ENCODE peak calls at places on chromosomes 7 and 10, in eight cellular contexts. G is stomach, K is transverse colon, A is Panc1, N is endothelial cell of umbilical vein, W is SK-N-MC, S is HCT116, Y is GM23338. M is an unnamed sample.

GRCh38 chr7:80593869-80594587 is 44.4 kb upstream of the CD36 start:
- DNase-seq in S (no peak), N (no peak), K (no peak), A (no peak), W (no peak), Y (no peak), G (peak; percentile 25), M (no peak)

GRCh38 chr10:63491558-63492316 is 26.0 kb upstream of the JMJD1C start:
- DNase-seq in Y (peak; percentile 24), G (no peak), W (peak; percentile 93), K (no peak), N (no peak), A (no peak), S (no peak), M (no peak)

GRCh38 chr7:109009636-109010035 is 440.0 kb downstream of the DNAJB9 start:
- DNase-seq in S (no peak), A (no peak), Y (peak; percentile 2), K (no peak), W (no peak), G (no peak), N (no peak), M (no peak)

GRCh38 chr10:18157909-18158308 is 17.7 kb downstream of the CACNB2 start:
- DNase-seq in S (no peak), W (no peak), A (no peak), G (no peak), K (no peak), N (no peak), Y (no peak), M (no peak)

GRCh38 chr10:14508725-14509124 is 178.0 kb upstream of the FRMD4A start:
- DNase-seq in S (no peak), K (no peak), W (no peak), N (peak; percentile 63), Y (no peak), A (no peak), G (no peak), M (no peak)

GRCh38 chr10:35336921-35337741 is 822 bp downstream of the CCNY start:
- DNase-seq in A (no peak), N (peak; percentile 36), Y (peak; percentile 45), K (peak; percentile 37), W (no peak), G (peak; percentile 47), S (no peak), M (no peak)

GRCh38 chr7:43077732-43078391 is 34.6 kb upstream of the HECW1 start:
- DNase-seq in W (no peak), G (no peak), N (no peak), S (peak; percentile 59), A (no peak), Y (peak; percentile 86), K (no peak), M (no peak)

GRCh38 chr7:111650456-111650999 is 88.2 kb upstream of the IMMP2L start:
- DNase-seq in S (no peak), G (no peak), K (no peak), W (no peak), N (peak; percentile 40), A (peak; percentile 89), Y (no peak), M (no peak)

GRCh38 chr10:111973306-111973705 is 210.3 kb downstream of the GPAM start:
- DNase-seq in N (no peak), S (no peak), A (no peak), W (no peak), Y (no peak), G (no peak), K (no peak), M (no peak)

GRCh38 chr7:69643708-69644445 is 45.6 kb downstream of the AUTS2 start:
- DNase-seq in A (no peak), N (no peak), S (no peak), W (no peak), K (no peak), Y (peak; percentile 56), G (no peak), M (no peak)

GRCh38 chr7:124751017-124751416 is 14.6 kb downstream of the GPR37 start:
- DNase-seq in G (no peak), S (no peak), A (no peak), W (no peak), Y (no peak), K (no peak), N (no peak), M (no peak)

GRCh38 chr10:35300063-35300699 is 36.1 kb upstream of the CCNY start:
- DNase-seq in A (peak; percentile 67), W (no peak), G (no peak), K (peak; percentile 21), N (no peak), Y (no peak), S (peak; percentile 54), M (no peak)

GRCh38 chr10:51619365-51619764 is 80.0 kb downstream of the CSTF2T start:
- DNase-seq in Y (peak; percentile 28), K (no peak), S (no peak), N (no peak), A (no peak), W (no peak), G (no peak), M (no peak)

GRCh38 chr10:31759124-31759798 is 169.4 kb downstream of the ARHGAP12 start:
- DNase-seq in K (peak; percentile 71), Y (peak; percentile 82), A (no peak), W (no peak), S (peak; percentile 85), G (peak; percentile 67), N (peak; percentile 82), M (no peak)

DNA sequence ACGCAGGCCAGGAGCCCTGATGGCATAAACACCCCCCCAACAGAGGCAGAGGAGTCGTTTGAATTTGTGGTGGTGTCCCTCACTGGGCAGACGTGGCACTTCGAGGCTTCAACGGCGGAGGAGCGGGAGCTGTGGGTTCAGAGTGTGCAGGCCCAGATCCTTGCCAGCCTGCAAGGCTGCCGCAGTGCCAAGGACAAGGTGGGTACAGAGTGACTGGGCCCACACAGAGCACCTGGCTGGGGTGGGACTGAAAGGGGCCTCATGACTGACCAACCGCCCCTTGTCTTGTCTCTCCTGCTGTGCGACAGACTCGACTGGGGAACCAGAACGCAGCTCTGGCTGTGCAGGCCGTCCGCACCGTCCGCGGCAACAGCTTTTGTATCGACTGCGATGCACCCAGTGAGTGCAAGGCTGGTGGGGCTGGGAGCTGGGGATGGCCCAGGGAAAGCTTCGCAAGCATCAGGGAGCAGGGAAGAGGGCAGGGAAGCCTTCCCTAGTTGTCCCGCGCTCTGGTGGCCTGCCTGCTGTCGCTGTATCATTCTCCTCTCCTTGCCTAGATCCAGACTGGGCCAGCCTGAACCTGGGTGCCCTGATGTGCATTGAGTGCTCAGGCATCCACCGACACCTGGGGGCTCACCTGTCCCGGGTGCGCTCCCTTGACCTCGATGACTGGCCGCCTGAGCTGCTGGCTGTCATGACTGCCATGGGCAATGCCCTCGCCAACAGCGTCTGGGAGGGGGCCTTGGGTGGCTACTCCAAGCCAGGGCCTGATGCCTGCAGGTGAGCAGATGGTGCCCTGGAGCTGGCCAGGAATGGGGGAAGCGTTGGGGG is 25.4 kb downstream of the GBX1 start:
- DNase-seq in K (peak; percentile 4), A (no peak), N (no peak), G (peak; percentile 23), S (no peak), Y (no peak), W (no peak), M (no peak)
- H3K36me3 ChIP-seq in K (no peaks in the 10 kb centered on the region), A (no peaks in the 10 kb centered on the region), N (peaks cover 55% of the 10 kb centered on the region), G (peaks cover 80% of the 10 kb centered on the region), S (peaks cover 17% of the 10 kb centered on the region), Y (no peaks in the 10 kb centered on the region), W (peaks cover 10% of the 10 kb centered on the region), M (no peaks in the 10 kb centered on the region)

DNA sequence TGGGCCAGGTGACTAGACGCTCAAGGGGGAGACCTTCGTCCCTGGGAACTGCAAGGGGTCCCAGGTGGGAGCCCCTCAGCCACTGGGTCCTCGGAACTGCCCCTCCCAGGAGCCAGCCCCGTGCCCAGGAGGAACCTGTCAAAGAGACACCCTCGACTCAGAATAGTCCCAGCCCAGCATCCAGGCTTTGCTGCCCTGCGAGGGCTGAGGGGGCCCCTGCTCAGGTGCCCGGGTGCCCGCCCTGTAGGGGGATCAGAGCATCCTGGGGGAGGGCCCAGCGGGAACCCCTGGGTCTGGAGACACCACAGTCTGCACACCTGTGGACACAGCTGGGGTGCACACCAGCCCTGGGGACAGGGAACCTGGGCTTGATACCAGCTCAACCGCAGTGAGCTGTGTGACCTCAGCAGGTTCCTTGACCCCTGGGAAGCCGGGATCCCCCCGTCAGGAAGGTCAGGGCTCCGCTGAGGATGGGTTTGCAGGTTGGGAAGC is 394 bp downstream of the ELN start:
- DNase-seq in K (no peak), N (no peak), G (no peak), A (no peak), S (no peak), W (no peak), Y (no peak), M (no peak)
- H3K4me3 ChIP-seq in K (peak overlapping the region; percentile 41), N (no peak overlapping the region), G (peak overlapping the region; percentile 42), A (no peak overlapping the region), S (no peak overlapping the region), W (peak overlapping the region; percentile 70), Y (peak overlapping the region; percentile 26), M (peak overlapping the region; percentile 55)

GRCh38 chr7:25963733-25964132 is 188.3 kb upstream of the NFE2L3 start:
- DNase-seq in G (peak; percentile 53), Y (no peak), N (no peak), A (no peak), W (no peak), K (no peak), S (no peak), M (no peak)

GRCh38 chr7:25966469-25966868 is 185.5 kb upstream of the NFE2L3 start:
- DNase-seq in W (no peak), S (no peak), Y (no peak), A (no peak), N (no peak), K (no peak), G (no peak), M (no peak)

GRCh38 chr7:25964483-25964961 is 187.5 kb upstream of the NFE2L3 start:
- DNase-seq in N (no peak), A (no peak), W (no peak), Y (no peak), K (peak; percentile 51), G (peak; percentile 59), S (no peak), M (no peak)

GRCh38 chr7:25967278-25968204 is 184.5 kb upstream of the NFE2L3 start:
- DNase-seq in W (no peak), N (no peak), K (no peak), G (no peak), A (no peak), Y (no peak), S (no peak), M (no peak)

DNA sequence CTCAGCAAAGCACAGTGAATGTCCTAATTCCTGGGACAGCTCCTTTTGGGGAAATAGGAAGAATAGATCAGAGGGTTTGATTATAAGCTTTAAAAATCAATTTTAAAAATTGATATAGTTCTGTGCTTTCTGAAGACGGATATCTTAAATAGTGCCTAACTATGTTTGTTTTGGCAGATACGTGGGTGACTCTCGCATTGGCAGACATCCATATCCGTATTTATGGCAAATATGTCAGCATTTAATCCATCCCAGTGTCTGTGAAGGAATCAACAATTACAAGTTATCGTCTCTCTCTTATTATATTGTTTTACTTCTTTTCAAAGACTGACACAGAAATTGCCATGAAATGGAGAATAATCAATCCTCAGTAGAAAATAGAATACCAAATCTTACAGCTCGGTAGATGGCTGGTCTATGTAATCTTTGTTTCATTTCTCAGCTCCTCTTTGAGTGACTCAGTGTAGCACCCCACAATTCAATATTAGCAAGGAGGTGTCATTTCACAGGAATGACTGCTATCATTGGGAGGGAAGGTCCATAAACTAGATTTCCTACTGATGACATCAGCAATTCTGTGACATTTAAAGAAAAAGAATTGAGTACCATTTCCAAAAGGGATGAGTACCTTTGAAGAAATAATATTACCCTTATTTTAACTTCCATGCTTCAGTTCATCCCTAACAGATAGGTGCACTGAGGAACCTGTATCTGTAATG is 186.4 kb upstream of the NFE2L3 start:
- DNase-seq in Y (no peak), S (no peak), W (no peak), N (no peak), A (no peak), G (no peak), K (no peak), M (no peak)
- TF ChIP-seq POLR2AphosphoS5 in Y (no peak), S (no peak), W (no peak), N (no peak), A (no peak), G (no peak), K (no peak), M (no peak)

GRCh38 chr7:98470131-98470985 is 69.5 kb upstream of the BAIAP2L1 start:
- DNase-seq in W (no peak), N (no peak), K (peak; percentile 78), S (no peak), A (no peak), Y (peak; percentile 95), G (peak; percentile 81), M (no peak)
- H3K36me3 ChIP-seq in W (no peaks in the 10 kb centered on the region), N (no peaks in the 10 kb centered on the region), K (no peaks in the 10 kb centered on the region), S (no peaks in the 10 kb centered on the region), A (no peaks in the 10 kb centered on the region), Y (no peaks in the 10 kb centered on the region), G (no peaks in the 10 kb centered on the region), M (no peaks in the 10 kb centered on the region)